ENCODE peak calls at places on chromosomes 3 and 15, in four cellular contexts. I is kidney, R is coronary artery, K is fibroblast of mammary gland. A is an unnamed sample.

GRCh38 chr3:48215876-48216275 is 7.4 kb upstream of the CAMP start:
- DNase-seq in I (no peak), R (no peak), K (no peak), A (peak; percentile 50)

GRCh38 chr3:8336456-8336855 is 165.2 kb upstream of the LMCD1 start:
- DNase-seq in I (no peak), R (no peak), K (no peak), A (no peak)

GRCh38 chr3:111299070-111299672 is 227.6 kb downstream of the NECTIN3 start:
- DNase-seq in I (no peak), R (no peak), K (peak; percentile 51), A (no peak)

GRCh38 chr15:74208901-74209559 is 6.4 kb upstream of the STRA6 start:
- DNase-seq in I (no peak), R (no peak), K (no peak), A (no peak)

GRCh38 chr15:48392356-48392755 is 61.1 kb downstream of the DUT start:
- DNase-seq in I (no peak), R (no peak), K (peak; percentile 83), A (no peak)

GRCh38 chr3:65854606-65855304 is 184.0 kb downstream of the MAGI1 start:
- DNase-seq in I (no peak), R (no peak), K (peak; percentile 43), A (peak; percentile 30)

GRCh38 chr3:68866157-68866556 is 66.2 kb downstream of the TAFA4 start:
- DNase-seq in I (no peak), R (no peak), K (no peak), A (peak; percentile 2)

GRCh38 chr15:41908681-41909461 is 15.0 kb upstream of the SPTBN5 start:
- DNase-seq in I (no peak), R (no peak), K (no peak), A (no peak)

GRCh38 chr15:35630570-35630969 is 84.6 kb upstream of the DPH6 start:
- DNase-seq in I (no peak), R (no peak), K (peak; percentile 54), A (peak; percentile 43)

GRCh38 chr3:32837366-32837765 is 19.6 kb downstream of the TRIM71 start:
- DNase-seq in I (no peak), R (no peak), K (no peak), A (no peak)

GRCh38 chr3:167810236-167810635 is 74.7 kb downstream of the SERPINI1 start:
- DNase-seq in I (no peak), R (no peak), K (no peak), A (no peak)

GRCh38 chr3:71069797-71070196 is 513.7 kb downstream of the FOXP1 start:
- DNase-seq in I (no peak), R (peak; percentile 79), K (peak; percentile 83), A (peak; percentile 56)

GRCh38 chr3:120171134-120171863 is 77.1 kb upstream of the GSK3B start:
- DNase-seq in I (no peak), R (no peak), K (peak; percentile 60), A (no peak)

GRCh38 chr3:32614956-32615355 is 44.3 kb upstream of the DYNC1LI1 start:
- DNase-seq in I (no peak), R (no peak), K (peak; percentile 70), A (peak; percentile 33)

GRCh38 chr15:63601727-63602185 is 4.6 kb downstream of the FBXL22 start:
- DNase-seq in I (peak; percentile 76), R (no peak), K (no peak), A (no peak)

GRCh38 chr15:35975941-35976340 is 430.0 kb upstream of the DPH6 start:
- DNase-seq in I (no peak), R (no peak), K (no peak), A (no peak)

GRCh38 chr3:17801131-17801530 is 58.7 kb upstream of the TBC1D5 start:
- DNase-seq in I (no peak), R (no peak), K (no peak), A (no peak)

GRCh38 chr3:66036586-66037061 is 2.1 kb downstream of the MAGI1 start:
- DNase-seq in I (no peak), R (no peak), K (no peak), A (peak; percentile 63)

GRCh38 chr15:62880278-62880677 is 162.3 kb upstream of the TPM1 start:
- DNase-seq in I (no peak), R (no peak), K (peak; percentile 38), A (peak; percentile 91)

GRCh38 chr3:18035641-18036466 is 293.4 kb upstream of the TBC1D5 start:
- DNase-seq in I (no peak), R (no peak), K (no peak), A (no peak)

GRCh38 chr3:66763294-66763693 is 234.8 kb upstream of the KBTBD8 start:
- DNase-seq in I (no peak), R (no peak), K (peak; percentile 43), A (peak; percentile 55)

GRCh38 chr3:28577941-28578340 is 229.3 kb upstream of the AZI2 start:
- DNase-seq in I (no peak), R (no peak), K (no peak), A (no peak)

GRCh38 chr3:14266361-14266760 is 87.7 kb downstream of the LSM3 start:
- DNase-seq in I (no peak), R (no peak), K (peak; percentile 94), A (peak; percentile 86)

GRCh38 chr3:153396581-153396980 is 234.6 kb downstream of the RAP2B start:
- DNase-seq in I (no peak), R (no peak), K (no peak), A (no peak)

GRCh38 chr15:96360581-96361308 is 30.2 kb downstream of the NR2F2 start:
- DNase-seq in I (peak; percentile 70), R (no peak), K (no peak), A (peak; percentile 29)
- TF ChIP-seq CTCF in I (no peak), R (no peak), K (no peak), A (no peak)

GRCh38 chr15:92654662-92655061 is 913 bp downstream of the FAM174B start:
- DNase-seq in I (no peak), R (no peak), K (no peak), A (no peak)
- H3K4me3 ChIP-seq in I (no peak overlapping the region), R (peak overlapping the region; percentile 82), K (no peak overlapping the region), A (no peak overlapping the region)

DNA sequence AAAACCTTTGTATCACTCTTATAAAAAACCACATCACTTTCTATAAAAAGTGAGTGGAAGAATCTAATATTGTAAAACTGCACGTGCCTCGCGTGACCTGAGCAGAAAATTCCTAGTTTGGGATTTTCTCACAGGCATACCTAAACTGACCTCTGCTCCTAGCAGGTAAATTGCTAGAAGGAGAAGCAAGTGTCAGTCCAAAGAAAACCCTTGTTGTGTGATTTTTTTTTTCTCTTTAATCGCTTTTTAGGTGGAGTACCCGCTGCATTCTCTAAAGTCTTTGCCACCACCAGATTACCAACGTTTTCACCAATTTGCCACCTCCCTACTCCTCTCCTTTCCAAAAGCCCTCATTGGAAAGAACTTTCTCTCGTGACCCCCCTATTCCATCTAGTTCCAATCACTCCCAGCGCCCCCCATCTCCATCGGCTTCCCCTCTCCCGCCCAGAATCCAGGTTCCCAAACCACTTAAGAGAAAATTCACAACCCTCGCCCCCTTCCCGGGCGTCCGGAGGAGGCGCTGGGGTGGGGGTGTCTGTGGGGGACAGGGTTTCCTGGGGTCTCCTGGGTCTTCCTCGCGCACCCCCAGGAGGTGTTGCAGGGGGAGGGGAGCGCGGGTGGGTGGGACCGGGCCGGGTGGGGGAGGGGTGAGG is 401 bp upstream of the UBE2E1 start:
- DNase-seq in I (no peak), R (no peak), K (no peak), A (no peak)
- TF ChIP-seq CTCF in I (no peak), R (no peak), K (no peak), A (peak; percentile 7)

GRCh38 chr3:129230311-129231019 is 18.9 kb upstream of the COPG1 start:
- DNase-seq in I (no peak), R (no peak), K (peak; percentile 96), A (peak; percentile 76)

GRCh38 chr3:129226374-129226773 is 23.0 kb upstream of the COPG1 start:
- DNase-seq in I (no peak), R (no peak), K (peak; percentile 95), A (peak; percentile 96)

GRCh38 chr3:129228891-129229585 is 20.4 kb upstream of the COPG1 start:
- DNase-seq in I (no peak), R (no peak), K (peak; percentile 86), A (peak; percentile 80)

GRCh38 chr3:129224984-129225393 is 24.4 kb upstream of the COPG1 start:
- DNase-seq in I (peak; percentile 94), R (peak; percentile 86), K (peak; percentile 78), A (peak; percentile 88)
- H3K4me3 ChIP-seq in I (peak overlapping the region; percentile 51), R (peak overlapping the region; percentile 56), K (peak overlapping the region; percentile 23), A (no peak overlapping the region)

DNA sequence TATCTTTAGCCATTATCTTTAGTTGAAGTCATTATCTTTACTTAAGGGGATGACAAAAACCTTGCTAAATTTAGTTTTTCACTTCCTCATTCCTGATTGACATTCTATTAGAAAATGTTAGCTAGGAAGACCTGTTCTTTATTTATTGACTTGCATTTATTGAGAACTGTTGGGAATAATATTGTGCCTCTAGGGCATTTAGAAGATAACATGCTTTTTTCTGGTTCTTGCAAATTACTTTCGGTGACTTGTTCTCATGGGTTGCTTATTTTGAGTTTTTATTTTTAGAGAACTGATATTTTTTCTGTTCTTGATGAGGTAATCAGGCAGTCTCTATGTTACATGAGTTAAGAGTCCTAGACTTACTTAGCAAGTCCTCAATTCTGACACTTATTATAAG is 48.3 kb upstream of the CTDSPL start:
- DNase-seq in I (no peak), R (no peak), K (no peak), A (no peak)
- TF ChIP-seq CTCF in I (no peak), R (no peak), K (no peak), A (no peak)

GRCh38 chr3:127784865-127785710 is 37.2 kb downstream of the MGLL start:
- DNase-seq in I (peak; percentile 81), R (no peak), K (no peak), A (no peak)

GRCh38 chr3:127785711-127786265 is 36.5 kb downstream of the MGLL start:
- DNase-seq in I (peak; percentile 47), R (no peak), K (no peak), A (no peak)

GRCh38 chr3:127787071-127787490 is 35.2 kb downstream of the MGLL start:
- DNase-seq in I (peak; percentile 49), R (no peak), K (peak; percentile 36), A (no peak)

GRCh38 chr3:127787556-127787955 is 34.8 kb downstream of the MGLL start:
- DNase-seq in I (peak; percentile 55), R (no peak), K (no peak), A (no peak)

DNA sequence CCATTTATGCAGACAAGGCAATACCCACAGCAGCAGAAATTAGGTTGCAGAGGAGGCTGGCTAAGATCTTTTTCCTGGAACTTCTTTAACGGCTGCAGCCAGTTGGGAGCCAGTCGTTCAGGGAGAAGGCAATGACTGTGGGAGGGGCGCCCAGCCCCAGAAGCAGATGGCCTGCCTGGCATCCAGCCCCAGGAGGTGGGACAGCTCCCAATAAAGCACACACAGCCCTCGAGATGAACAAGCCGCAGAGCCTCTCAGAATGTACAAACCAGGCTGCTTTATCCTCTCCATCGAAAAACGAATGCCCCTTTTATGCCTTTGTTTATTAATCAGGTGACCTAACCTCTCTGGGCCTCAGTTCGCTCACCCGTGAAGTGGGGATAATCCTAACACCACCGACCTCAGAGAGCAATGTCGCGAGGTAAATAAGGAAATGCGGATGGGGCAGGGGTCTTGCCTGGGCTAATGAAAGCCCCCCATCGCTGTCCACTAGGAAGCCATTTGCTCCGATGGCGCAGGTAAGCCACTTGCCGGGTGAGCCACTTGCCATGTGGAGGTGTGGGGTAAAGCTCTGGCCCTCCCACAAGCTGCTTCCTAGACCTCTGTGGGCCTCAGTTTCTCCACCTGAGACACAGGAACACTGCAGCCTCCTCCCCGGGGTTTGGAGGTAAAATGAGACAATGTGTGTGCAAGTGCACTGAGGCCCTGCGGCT is 35.8 kb downstream of the MGLL start:
- DNase-seq in I (peak; percentile 89), R (no peak), K (peak; percentile 74), A (peak; percentile 83)
- H3K4me3 ChIP-seq in I (no peak overlapping the region), R (no peak overlapping the region), K (no peak overlapping the region), A (no peak overlapping the region)

A was measured in fibroblast of villous mesenchyme.